ENCODE peak calls at places on chromosomes 1 and 21, in six cellular contexts. U is astrocyte of the cerebellum, J is epithelial cell of prostate, H is HTR-8/SVneo, G is uterus, O is NCI-H1930. T is an unnamed sample.

GRCh38 chr1:10771789-10772188 is 24.7 kb downstream of the CASZ1 start:
- DNase-seq in U (no peak), J (no peak), H (no peak), G (no peak), O (no peak), T (no peak)

GRCh38 chr1:158932171-158932570 is 819 bp downstream of the PYHIN1 start:
- DNase-seq in U (no peak), J (no peak), H (no peak), G (no peak), O (no peak), T (no peak)

GRCh38 chr1:230561570-230561969 is 80.7 kb upstream of the COG2 start:
- DNase-seq in U (no peak), J (no peak), H (no peak), G (no peak), O (no peak), T (no peak)

GRCh38 chr1:223631367-223631977 is 34.0 kb downstream of the CAPN8 start:
- DNase-seq in U (no peak), J (no peak), H (no peak), G (no peak), O (no peak), T (no peak)

GRCh38 chr1:2853711-2854110 is 52.2 kb upstream of the TTC34 start:
- DNase-seq in U (no peak), J (no peak), H (no peak), G (no peak), O (no peak), T (no peak)

GRCh38 chr1:63073530-63074306 is 248.6 kb upstream of the FOXD3 start:
- DNase-seq in U (no peak), J (no peak), H (no peak), G (no peak), O (no peak), T (no peak)

GRCh38 chr1:90007979-90008404 is 13.1 kb downstream of the ZNF326 start:
- DNase-seq in U (no peak), J (no peak), H (no peak), G (no peak), O (no peak), T (no peak)

GRCh38 chr1:17194133-17194475 is 10.8 kb upstream of the PADI1 start:
- DNase-seq in U (no peak), J (no peak), H (no peak), G (no peak), O (no peak), T (no peak)

GRCh38 chr21:35328856-35329455 is 279.9 kb upstream of the RUNX1 start:
- DNase-seq in U (no peak), J (no peak), H (no peak), G (no peak), O (no peak), T (no peak)

GRCh38 chr1:161115132-161115711 is 2.6 kb downstream of the PFDN2 start:
- DNase-seq in U (peak; percentile 79), J (peak; percentile 99), H (peak; percentile 46), G (no peak), O (no peak), T (peak; percentile 100)

GRCh38 chr1:208272713-208273112 is 28.5 kb upstream of the PLXNA2 start:
- DNase-seq in U (no peak), J (no peak), H (no peak), G (no peak), O (no peak), T (no peak)

GRCh38 chr1:9590945-9591668 is 2.4 kb downstream of the TMEM201 start:
- DNase-seq in U (no peak), J (no peak), H (no peak), G (no peak), O (no peak), T (no peak)

GRCh38 chr1:168512864-168513595 is 30.8 kb downstream of the XCL2 start:
- DNase-seq in U (no peak), J (no peak), H (no peak), G (no peak), O (no peak), T (no peak)

GRCh38 chr1:92831762-92832536 is at the start of gene RPL5:
- DNase-seq in U (peak; percentile 93), J (peak; percentile 81), H (peak; percentile 94), G (peak; percentile 97), O (peak; percentile 96), T (peak; percentile 93)

GRCh38 chr21:45981641-45982255 is at the start of gene COL6A1:
- DNase-seq in U (no peak), J (no peak), H (peak; percentile 79), G (peak; percentile 75), O (no peak), T (no peak)

GRCh38 chr1:38265293-38266196 is 219.0 kb upstream of the POU3F1 start:
- DNase-seq in U (no peak), J (no peak), H (no peak), G (no peak), O (no peak), T (no peak)

GRCh38 chr1:50973875-50974617 is 4.0 kb downstream of the CDKN2C start:
- DNase-seq in U (no peak), J (no peak), H (no peak), G (no peak), O (no peak), T (no peak)

GRCh38 chr1:109131059-109131458 is 17.1 kb downstream of the ELAPOR1 start:
- DNase-seq in U (no peak), J (no peak), H (no peak), G (no peak), O (no peak), T (no peak)

GRCh38 chr1:2894381-2895041 is 93.0 kb upstream of the TTC34 start:
- DNase-seq in U (no peak), J (no peak), H (no peak), G (no peak), O (no peak), T (no peak)

GRCh38 chr1:194755241-194755953 is 1569.0 kb upstream of the B3GALT2 start:
- DNase-seq in U (peak; percentile 1), J (no peak), H (no peak), G (no peak), O (no peak), T (no peak)

GRCh38 chr1:86753700-86754099 is 49.3 kb downstream of the SH3GLB1 start:
- DNase-seq in U (no peak), J (no peak), H (no peak), G (no peak), O (no peak), T (peak; percentile 45)

GRCh38 chr1:43042773-43043470 is 84.3 kb upstream of the SLC2A1 start:
- DNase-seq in U (no peak), J (no peak), H (no peak), G (no peak), O (no peak), T (no peak)

GRCh38 chr1:59414406-59415133 is 117.7 kb downstream of the FGGY start:
- DNase-seq in U (no peak), J (no peak), H (peak; percentile 10), G (no peak), O (no peak), T (no peak)

GRCh38 chr21:28099296-28099695 is 893.4 kb downstream of the LTN1 start:
- DNase-seq in U (no peak), J (no peak), H (no peak), G (peak; percentile 58), O (no peak), T (no peak)

GRCh38 chr21:29441651-29442050 is 142.9 kb downstream of the BACH1 start:
- DNase-seq in U (peak; percentile 48), J (no peak), H (no peak), G (no peak), O (no peak), T (no peak)

GRCh38 chr21:16568661-16569060 is 838.9 kb downstream of the USP25 start:
- DNase-seq in U (no peak), J (peak; percentile 2), H (no peak), G (no peak), O (no peak), T (no peak)

GRCh38 chr1:6984996-6985395 is 199.7 kb downstream of the CAMTA1 start:
- DNase-seq in U (no peak), J (no peak), H (no peak), G (no peak), O (no peak), T (no peak)

GRCh38 chr1:221988829-221989228 is 246.9 kb upstream of the DUSP10 start:
- DNase-seq in U (no peak), J (no peak), H (no peak), G (no peak), O (no peak), T (no peak)

GRCh38 chr1:228367798-228368791 is 38.5 kb downstream of the TRIM11 start:
- DNase-seq in U (no peak), J (no peak), H (no peak), G (peak; percentile 12), O (no peak), T (no peak)

GRCh38 chr1:190067592-190067991 is 410.1 kb downstream of the BRINP3 start:
- DNase-seq in U (peak; percentile 22), J (peak; percentile 58), H (peak; percentile 2), G (no peak), O (no peak), T (peak; percentile 13)

GRCh38 chr21:39630191-39630591 is 17.5 kb downstream of the B3GALT5 start:
- DNase-seq in U (peak; percentile 47), J (no peak), H (no peak), G (no peak), O (no peak), T (no peak)

GRCh38 chr1:229323205-229323604 is 19.6 kb downstream of the CCSAP start:
- DNase-seq in U (no peak), J (no peak), H (no peak), G (no peak), O (no peak), T (no peak)

GRCh38 chr1:226649780-226650179 is 89.3 kb downstream of the ITPKB start:
- DNase-seq in U (no peak), J (no peak), H (no peak), G (no peak), O (no peak), T (no peak)

GRCh38 chr1:154839691-154840090 is 30.4 kb downstream of the KCNN3 start:
- DNase-seq in U (no peak), J (no peak), H (no peak), G (no peak), O (no peak), T (no peak)

GRCh38 chr21:43767980-43768867 is 7.9 kb downstream of the CSTB start:
- DNase-seq in U (no peak), J (peak; percentile 70), H (peak; percentile 48), G (no peak), O (no peak), T (peak; percentile 88)

GRCh38 chr1:31101147-31101502 is 35.6 kb upstream of the PUM1 start:
- DNase-seq in U (peak; percentile 76), J (no peak), H (peak; percentile 33), G (no peak), O (no peak), T (no peak)

GRCh38 chr1:33152685-33153432 is 29.0 kb downstream of the TRIM62 start:
- DNase-seq in U (no peak), J (no peak), H (no peak), G (peak; percentile 57), O (no peak), T (no peak)

GRCh38 chr21:15928196-15928595 is 198.4 kb downstream of the USP25 start:
- DNase-seq in U (no peak), J (no peak), H (no peak), G (no peak), O (no peak), T (no peak)

GRCh38 chr1:145706282-145706681 is 886 bp downstream of the PDZK1 start:
- DNase-seq in U (no peak), J (peak; percentile 87), H (peak; percentile 45), G (no peak), O (no peak), T (peak; percentile 98)